ENCODE peak calls at places on chromosomes 16 and 17, in eight cellular contexts. Q, C, X, O, K, A, L and N are unnamed samples. For H3K4me1, the result is how much of the 10 kb centered on the place peaks cover.

GRCh38 chr16:31874354-31875111 is 926 bp downstream of the ZNF267 start:
- DNase-seq in C (no peak), A (peak), L (no peak), O (no peak), K (no peak), X (peak), Q (peak), N (no peak)

GRCh38 chr17:67157732-67158639 is 87.0 kb downstream of the HELZ start:
- DNase-seq in C (peak), Q (peak), K (no peak), O (no peak), A (peak), L (no peak), X (peak), N (no peak)

GRCh38 chr17:11535231-11535630 is 63.0 kb upstream of the DNAH9 start:
- DNase-seq in K (no peak), Q (peak), A (no peak), O (no peak), X (no peak), C (no peak), L (no peak), N (no peak)

GRCh38 chr17:72706396-72706981 is 386.0 kb downstream of the SLC39A11 start:
- DNase-seq in K (no peak), C (no peak), L (no peak), O (no peak), X (no peak), A (no peak), Q (no peak), N (no peak)

GRCh38 chr17:76500074-76500744 is 1.0 kb downstream of the RHBDF2 start:
- DNase-seq in O (peak), C (no peak), L (no peak), Q (no peak), A (no peak), X (no peak), K (no peak), N (no peak)

GRCh38 chr17:82963104-82963950 is 116.1 kb upstream of the METRNL start:
- DNase-seq in X (peak), A (peak), K (peak), C (peak), L (peak), O (peak), Q (peak), N (peak)

GRCh38 chr17:19897901-19898300 is 30.2 kb upstream of the ULK2 start:
- DNase-seq in O (no peak), A (peak), K (no peak), C (no peak), L (no peak), X (peak), Q (peak), N (no peak)

GRCh38 chr17:74637912-74638311 is 14.4 kb upstream of the CD300E start:
- DNase-seq in X (no peak), L (no peak), K (no peak), A (no peak), C (no peak), O (no peak), Q (no peak), N (no peak)

GRCh38 chr17:78671607-78672404 is 94.6 kb upstream of the DNAH17 start:
- DNase-seq in A (peak), O (no peak), C (no peak), X (peak), K (no peak), Q (no peak), L (no peak), N (no peak)

GRCh38 chr17:74260525-74260850 is 13.5 kb upstream of the DNAI2 start:
- DNase-seq in K (no peak), O (no peak), C (peak), X (no peak), Q (no peak), L (no peak), A (no peak), N (no peak)

GRCh38 chr17:82858376-82859126 is 18.7 kb upstream of the ZNF750 start:
- DNase-seq in A (no peak), O (no peak), K (no peak), Q (no peak), X (no peak), C (no peak), L (no peak), N (no peak)

GRCh38 chr17:18225562-18226283 is at the start of gene LLGL1:
- DNase-seq in X (no peak), A (peak), O (no peak), Q (peak), C (no peak), K (no peak), L (no peak), N (no peak)
- H3K4me1 ChIP-seq in X (under half), A (under half), O (under half), Q (under half), C (under half), K (under half), L (under half), N (under half)

GRCh38 chr16:89952049-89952448 is 3.5 kb downstream of the DEF8 start:
- DNase-seq in K (no peak), A (no peak), X (no peak), L (no peak), Q (no peak), C (no peak), O (no peak), N (no peak)
- H3K27ac ChIP-seq in K (no peak), A (no peak), X (no peak), L (no peak), Q (no peak), C (no peak), O (no peak), N (no peak)

GRCh38 chr16:65116818-65117430 is 4.9 kb downstream of the CDH11 start:
- DNase-seq in C (no peak), X (peak), L (no peak), K (no peak), O (no peak), Q (no peak), A (peak), N (no peak)
- H3K4me3 ChIP-seq in C (no peak), X (no peak), L (no peak), K (no peak), O (no peak), Q (peak), A (no peak), N (no peak)

DNA sequence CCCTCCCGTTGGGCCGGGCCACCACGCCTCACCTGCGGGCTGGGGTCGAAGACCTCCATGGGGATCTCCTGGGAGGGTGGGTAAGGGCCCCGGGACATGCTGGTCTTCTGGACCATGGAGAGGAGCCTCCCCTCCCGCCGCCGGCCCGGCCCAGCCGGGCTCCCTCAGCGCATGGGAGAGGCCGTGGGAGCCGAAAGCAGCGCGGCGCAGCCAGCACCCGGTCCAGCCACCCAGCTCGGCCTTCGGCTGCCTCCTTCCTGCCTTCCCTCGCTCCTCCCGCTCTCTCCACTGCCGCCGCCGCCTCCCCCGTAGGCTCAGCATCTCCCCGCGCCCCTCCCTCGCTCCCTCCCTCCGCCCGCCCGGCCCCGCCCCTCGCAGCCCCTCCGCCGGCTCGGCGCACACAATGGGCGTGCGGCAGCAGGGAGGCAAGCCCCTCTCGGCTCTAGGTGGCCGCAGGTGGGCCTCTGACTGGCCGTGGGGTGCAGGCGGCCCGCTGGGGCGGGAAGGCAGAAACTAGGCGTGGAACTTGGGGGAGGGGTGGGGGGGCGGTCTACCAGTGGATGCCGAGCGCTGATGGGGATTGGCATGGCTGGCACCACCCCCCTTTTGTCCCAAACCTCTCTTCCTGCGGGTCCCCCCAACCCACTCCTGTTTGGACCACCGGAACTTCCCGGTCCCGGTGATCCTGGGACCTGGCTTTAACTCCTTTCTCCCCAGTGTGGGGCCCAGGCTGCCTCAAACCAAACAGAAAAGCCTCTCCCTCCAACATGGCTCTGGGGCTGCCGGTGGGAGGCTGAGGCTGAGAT is at the start of gene CACNB1:
- DNase-seq in Q (peak), X (peak), K (peak), O (peak), L (peak), C (peak), A (peak), N (peak)
- H3K4me1 ChIP-seq in Q (under half), X (under half), K (under half), O (half or more), L (under half), C (under half), A (under half), N (under half)

DNA sequence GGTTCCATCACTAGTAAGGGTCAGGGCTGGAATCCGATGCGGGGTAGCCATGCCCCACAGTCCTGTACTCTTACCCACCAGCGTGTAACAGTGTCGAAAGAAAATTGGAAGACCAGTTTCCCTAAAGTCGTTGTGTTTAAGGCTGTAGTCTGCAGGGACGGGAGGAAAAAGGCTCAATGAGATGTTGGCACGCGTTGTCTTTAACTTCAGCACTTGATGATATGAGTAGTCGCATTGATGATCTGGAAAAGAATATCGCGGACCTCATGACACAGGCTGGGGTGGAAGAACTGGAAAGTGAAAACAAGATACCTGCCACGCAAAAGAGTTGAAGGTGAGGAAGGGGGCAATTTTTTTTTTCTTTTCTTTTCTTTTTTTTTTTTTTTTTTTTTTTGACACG is 1.3 kb downstream of the HSBP1 start:
- DNase-seq in A (no peak), K (no peak), C (no peak), O (no peak), L (no peak), Q (no peak), X (no peak), N (no peak)
- H3K27ac ChIP-seq in A (peak), K (no peak), C (no peak), O (no peak), L (no peak), Q (peak), X (no peak), N (no peak)

DNA sequence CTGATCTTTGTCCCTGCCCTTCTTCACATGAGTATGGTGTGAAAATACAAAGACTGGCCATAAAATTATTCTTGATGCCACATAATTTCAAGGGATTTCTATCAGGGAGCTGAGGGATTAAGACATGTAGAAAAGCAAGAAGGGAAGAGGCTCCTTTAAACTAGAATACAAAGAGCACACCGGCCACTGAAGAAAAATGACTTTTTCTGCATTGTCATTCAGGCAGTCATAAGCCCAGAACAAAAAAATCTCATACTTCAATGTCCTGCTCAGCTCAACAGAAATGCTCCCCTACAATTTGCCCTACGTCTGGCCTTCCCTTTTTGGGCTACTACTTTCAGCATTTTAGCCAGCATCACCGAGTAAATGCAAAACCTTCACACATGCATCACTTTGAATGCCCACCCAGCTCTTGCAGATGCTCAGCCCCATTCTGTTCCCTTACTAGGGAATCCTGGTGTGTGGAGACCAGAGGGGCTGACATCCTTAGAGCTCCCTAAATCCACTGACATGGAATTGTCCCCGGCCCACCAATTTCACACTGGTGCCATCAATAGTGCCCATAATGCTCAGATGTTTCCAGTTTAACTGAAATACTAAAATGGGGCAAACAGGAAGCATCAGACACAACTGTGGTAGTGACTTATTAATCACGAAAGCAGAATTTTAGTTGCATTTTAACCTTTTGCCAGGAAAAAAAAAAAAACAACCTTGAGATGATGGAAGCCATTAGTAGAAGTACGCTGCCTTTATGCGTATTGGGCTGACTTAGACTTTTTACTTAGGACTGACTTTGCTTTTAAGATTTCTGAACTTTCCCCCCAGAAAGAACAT is 2.7 kb downstream of the MAP3K14 start:
- DNase-seq in X (no peak), A (no peak), Q (no peak), K (no peak), O (no peak), C (no peak), L (no peak), N (no peak)
- H3K4me3 ChIP-seq in X (peak), A (no peak), Q (no peak), K (no peak), O (peak), C (no peak), L (no peak), N (peak)

GRCh38 chr17:36485027-36485426 is 1.5 kb upstream of the ZNHIT3 start:
- DNase-seq in O (no peak), Q (no peak), X (no peak), C (no peak), A (no peak), K (no peak), L (no peak), N (peak)
- H3K4me1 ChIP-seq in O (under half), Q (under half), X (under half), C (under half), A (under half), K (under half), L (under half), N (under half)

GRCh38 chr17:50534979-50535326 is 2.4 kb downstream of the EPN3 start:
- DNase-seq in A (no peak), Q (no peak), O (no peak), K (no peak), X (no peak), C (no peak), L (no peak), N (no peak)
- H3K27ac ChIP-seq in A (no peak), Q (no peak), O (no peak), K (no peak), X (no peak), C (no peak), L (no peak), N (peak)

DNA sequence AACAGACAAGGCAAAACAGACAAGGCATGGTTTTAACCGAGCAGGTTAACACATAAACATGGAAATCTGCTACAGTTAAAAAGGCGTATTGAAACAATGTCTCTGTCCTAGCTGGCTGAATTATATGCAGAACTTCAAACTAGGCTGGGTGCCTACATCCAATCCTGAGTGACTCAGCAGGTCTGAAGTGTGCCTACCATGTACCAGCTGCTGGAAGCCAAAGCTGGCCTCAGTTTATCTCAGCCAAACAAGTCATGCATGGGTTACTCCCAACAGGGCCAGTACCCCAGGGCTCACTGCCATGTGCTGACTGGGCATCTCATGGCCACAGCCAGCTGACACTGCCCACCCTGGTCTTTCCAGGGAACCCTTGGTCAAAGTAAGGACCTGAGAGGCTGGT is 4.0 kb downstream of the C1QBP start:
- DNase-seq in X (no peak), O (no peak), K (peak), A (no peak), C (no peak), L (no peak), Q (no peak), N (no peak)
- H3K4me3 ChIP-seq in X (no peak), O (no peak), K (no peak), A (no peak), C (no peak), L (no peak), Q (no peak), N (no peak)